ENCODE peak calls at places on chromosomes 16 and 17, in six cellular contexts. G is IMR-90, N is mesendoderm, H is neuronal stem cell, J is H1, I is trophoblast cell. Y is an unnamed sample.

GRCh38 chr16:87615621-87616041 is 13.3 kb downstream of the JPH3 start:
- DNase-seq in H (no peak), N (no peak), I (no peak), J (no peak), G (no peak), Y (no peak)

GRCh38 chr17:41510251-41511065 is 5.0 kb upstream of the KRT13 start:
- DNase-seq in G (no peak), H (no peak), J (no peak), N (peak; percentile 80), I (peak; percentile 43), Y (no peak)

GRCh38 chr17:70945386-70945785 is 776.1 kb downstream of the KCNJ2 start:
- DNase-seq in I (no peak), H (no peak), N (peak; percentile 51), G (no peak), J (no peak), Y (no peak)

GRCh38 chr16:72561-73537 is at the start of gene RHBDF1:
- DNase-seq in J (peak; percentile 76), H (peak; percentile 66), I (peak; percentile 85), G (peak; percentile 47), N (peak; percentile 79), Y (peak; percentile 65)

GRCh38 chr16:88931936-88932335 is 45.1 kb downstream of the CBFA2T3 start:
- DNase-seq in G (no peak), J (no peak), I (no peak), N (no peak), H (no peak), Y (no peak)

GRCh38 chr17:45748911-45749310 is 35.2 kb upstream of the CRHR1 start:
- DNase-seq in I (no peak), N (no peak), G (no peak), H (no peak), J (no peak), Y (no peak)

GRCh38 chr17:74960739-74961342 is 11.7 kb downstream of the HID1 start:
- DNase-seq in J (peak; percentile 84), H (no peak), I (peak; percentile 75), G (peak; percentile 30), N (peak; percentile 90), Y (peak; percentile 40)

GRCh38 chr17:44916781-44917241 is 1.5 kb upstream of the GFAP start:
- DNase-seq in H (no peak), I (no peak), N (no peak), J (no peak), G (peak; percentile 25), Y (no peak)

GRCh38 chr16:2904922-2905240 is 6.8 kb upstream of the FLYWCH1 start:
- DNase-seq in N (no peak), G (no peak), I (no peak), J (no peak), H (no peak), Y (no peak)

GRCh38 chr16:84367297-84367680 is 1.0 kb upstream of the ATP2C2 start:
- DNase-seq in I (no peak), J (no peak), H (no peak), N (no peak), G (no peak), Y (no peak)

GRCh38 chr16:2236362-2237075 is at the start of gene DNASE1L2:
- DNase-seq in J (peak; percentile 79), I (peak; percentile 39), H (peak; percentile 43), N (peak; percentile 56), G (no peak), Y (peak; percentile 41)

GRCh38 chr17:80380068-80381061 is 34.6 kb upstream of the ENDOV start:
- DNase-seq in H (no peak), J (no peak), G (no peak), N (no peak), I (no peak), Y (no peak)

GRCh38 chr16:62190426-62190825 is 154.2 kb upstream of the CDH8 start:
- DNase-seq in N (peak; percentile 55), J (no peak), H (peak; percentile 9), G (no peak), I (peak; percentile 3), Y (peak; percentile 43)

GRCh38 chr16:81873843-81874752 is 95.0 kb downstream of the PLCG2 start:
- DNase-seq in J (peak; percentile 80), I (peak; percentile 62), N (peak; percentile 63), G (peak; percentile 24), H (peak; percentile 31), Y (peak; percentile 40)

GRCh38 chr16:694187-694862 is 4.1 kb upstream of the WDR24 start:
- DNase-seq in G (no peak), J (peak; percentile 67), H (no peak), I (peak; percentile 94), N (no peak), Y (no peak)

GRCh38 chr16:4288148-4288921 is 15.5 kb upstream of the TFAP4 start:
- DNase-seq in H (peak; percentile 72), J (peak; percentile 98), G (peak; percentile 82), I (peak; percentile 95), N (peak; percentile 79), Y (peak; percentile 71)

DNA sequence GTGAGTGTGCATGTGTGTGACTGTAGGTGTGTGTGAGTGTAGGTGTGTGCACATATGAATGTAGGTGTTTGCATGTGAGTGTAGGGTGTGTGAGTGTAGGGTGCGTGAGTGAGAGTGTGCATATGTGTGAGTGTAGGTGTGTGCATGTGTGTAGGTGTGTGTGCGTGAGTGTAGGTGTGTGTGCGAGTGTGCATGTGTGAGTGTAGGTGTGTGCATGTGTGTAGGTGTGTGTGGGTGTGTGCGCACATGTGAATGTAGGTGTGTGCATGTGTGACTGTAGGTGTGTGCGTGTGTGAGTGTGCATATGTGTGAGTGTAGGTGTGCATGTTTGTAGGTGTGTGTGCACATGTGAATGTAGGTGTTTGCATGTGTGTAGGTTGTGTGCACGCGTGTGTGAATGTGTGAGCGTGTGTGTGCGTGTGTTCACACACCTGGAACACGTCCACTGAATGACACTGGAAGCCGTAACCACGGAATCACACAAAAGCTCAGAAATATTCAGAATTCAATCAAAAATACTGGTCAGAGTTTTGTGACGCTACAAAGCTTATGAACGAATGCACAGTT is 30.6 kb downstream of the MRM3 start:
- DNase-seq in I (no peak), J (no peak), H (no peak), G (no peak), N (no peak), Y (no peak)
- H4K8ac ChIP-seq in I (no peak overlapping the region), J (no peak overlapping the region), H (peak overlapping the region; percentile 20), G (no peak overlapping the region), N (no peak overlapping the region), Y (no peak overlapping the region)

DNA sequence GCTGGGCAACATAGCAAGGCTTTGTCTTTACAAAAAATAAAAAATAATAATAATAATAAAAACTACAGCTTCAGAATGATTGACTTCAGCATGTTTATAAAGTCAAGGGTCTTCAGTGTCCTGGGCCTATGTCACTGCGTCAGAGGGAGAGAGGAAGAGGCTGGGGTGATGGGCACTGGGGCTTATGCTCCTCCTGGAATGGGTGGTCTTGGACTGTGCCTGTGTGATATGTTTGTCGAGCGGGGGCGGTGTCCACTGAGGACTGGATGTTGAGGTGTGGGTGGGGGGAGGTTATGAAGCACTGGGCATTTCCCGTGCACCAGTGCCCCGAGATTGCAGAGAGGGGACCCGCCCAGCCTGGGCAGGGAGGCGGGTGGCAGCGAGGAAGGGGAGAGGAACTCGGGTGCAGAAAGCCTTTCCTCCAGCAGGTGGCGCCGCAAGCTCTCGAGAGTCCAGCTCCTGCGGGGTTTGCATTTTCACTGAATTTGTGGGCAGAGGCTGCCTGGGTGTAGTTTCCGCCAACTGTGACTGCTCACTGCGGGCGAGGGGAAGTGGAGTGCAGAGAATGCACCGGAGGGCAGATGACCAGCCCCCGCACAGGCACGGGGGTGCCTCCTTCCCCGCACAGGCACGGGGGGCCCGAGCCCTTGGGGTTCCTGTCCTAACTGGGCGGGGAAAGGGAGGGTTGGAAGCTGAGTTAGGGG is 190.5 kb downstream of the SEC14L1 start:
- DNase-seq in J (peak; percentile 99), I (peak; percentile 96), G (peak; percentile 87), H (peak; percentile 86), N (peak; percentile 87), Y (peak; percentile 89)
- H3K4me3 ChIP-seq in J (peak overlapping the region; percentile 39), I (no peak overlapping the region), G (no peak overlapping the region), H (no peak overlapping the region), N (no peak overlapping the region), Y (no peak overlapping the region)

GRCh38 chr16:28865722-28866453 is 2.2 kb downstream of the SH2B1 start:
- DNase-seq in G (no peak), J (no peak), I (no peak), H (no peak), N (no peak), Y (no peak)

GRCh38 chr16:28866454-28866804 is 2.8 kb downstream of the SH2B1 start:
- DNase-seq in I (no peak), N (no peak), J (no peak), G (no peak), H (no peak), Y (no peak)

GRCh38 chr16:28867241-28867640 is 3.6 kb downstream of the SH2B1 start:
- DNase-seq in I (peak; percentile 29), J (no peak), N (no peak), H (no peak), G (no peak), Y (no peak)

GRCh38 chr16:28863929-28864886 is 565 bp downstream of the SH2B1 start:
- DNase-seq in H (no peak), N (no peak), J (no peak), G (peak; percentile 55), I (peak; percentile 32), Y (peak; percentile 63)

DNA sequence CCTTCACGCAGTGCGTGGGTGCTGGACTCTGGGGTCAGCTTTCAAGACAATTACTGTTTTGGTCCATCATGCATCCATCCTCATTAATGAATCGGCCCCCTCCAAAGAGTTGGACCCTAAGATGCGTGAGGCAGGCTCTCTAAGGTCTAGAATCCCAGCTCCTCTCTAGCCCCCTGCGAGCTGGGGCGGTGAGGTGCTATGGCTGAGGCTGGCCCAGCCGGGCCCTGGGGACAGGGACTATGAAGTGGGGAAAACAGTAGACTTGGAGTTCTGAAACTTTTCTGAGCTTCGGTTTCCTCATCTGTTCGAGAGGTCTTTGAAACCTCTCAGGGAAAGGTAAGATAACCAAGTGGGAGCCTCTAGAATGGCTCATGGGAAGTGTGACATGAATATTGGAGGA is 1.6 kb downstream of the SH2B1 start:
- DNase-seq in H (no peak), G (no peak), J (no peak), N (no peak), I (no peak), Y (no peak)
- H4K8ac ChIP-seq in H (no peak overlapping the region), G (no peak overlapping the region), J (no peak overlapping the region), N (no peak overlapping the region), I (no peak overlapping the region), Y (no peak overlapping the region)

DNA sequence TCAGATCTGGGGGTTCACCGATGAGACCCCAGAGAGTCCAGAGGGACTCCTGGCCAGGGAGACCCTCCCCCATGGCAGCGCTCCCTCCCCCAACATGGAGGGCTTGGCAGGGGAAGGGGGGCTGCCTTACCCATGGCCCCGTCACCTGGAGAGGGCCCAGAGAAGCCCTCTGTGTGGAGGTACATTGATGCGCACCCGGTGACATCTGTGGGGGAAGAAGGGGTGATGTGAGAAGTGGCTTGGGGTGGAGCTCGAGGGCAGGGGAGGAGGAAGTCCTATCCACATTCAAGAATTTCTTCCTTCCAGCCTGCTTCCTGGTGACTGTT is 16.2 kb downstream of the ETV4 start:
- DNase-seq in I (no peak), J (no peak), N (no peak), H (no peak), G (no peak), Y (no peak)
- H3K4me3 ChIP-seq in I (no peak overlapping the region), J (peak overlapping the region; percentile 59), N (no peak overlapping the region), H (no peak overlapping the region), G (no peak overlapping the region), Y (peak overlapping the region; percentile 43)